ENCODE peak calls at places on chromosomes 2 and 18, in four cellular contexts. Y is activated CD4-positive, CD25-positive, alpha-beta regulatory T cell; C is amygdala; F is Panc1. P is an unnamed sample.

GRCh38 chr18:23154021-23154420 is 18.7 kb downstream of the CABLES1 start:
- DNase-seq in C (no peak), Y (no peak), F (no peak), P (no peak)

GRCh38 chr2:112482309-112483046 is 522 bp downstream of the TTL start:
- DNase-seq in C (no peak), F (no peak), Y (peak), P (peak)

GRCh38 chr2:169664600-169664977 is 29.6 kb downstream of the CFAP210 start:
- DNase-seq in F (no peak), C (no peak), Y (no peak), P (no peak)

GRCh38 chr2:149094217-149095015 is 55.9 kb downstream of the LYPD6B start:
- DNase-seq in F (no peak), C (no peak), Y (no peak), P (no peak)

GRCh38 chr2:109052922-109053321 is 63.9 kb upstream of the EDAR start:
- DNase-seq in C (no peak), Y (no peak), F (no peak), P (no peak)

GRCh38 chr2:223050900-223051299 is 1.1 kb upstream of the KCNE4 start:
- DNase-seq in C (no peak), F (no peak), Y (no peak), P (peak)

GRCh38 chr2:231146656-231147055 is 21.8 kb upstream of the HTR2B start:
- DNase-seq in F (no peak), Y (no peak), C (no peak), P (no peak)

GRCh38 chr2:102056079-102056581 is 64.4 kb downstream of the IL1R2 start:
- DNase-seq in Y (no peak), C (no peak), F (no peak), P (no peak)

GRCh38 chr2:180656455-180656847 is 324.0 kb upstream of the UBE2E3 start:
- DNase-seq in C (no peak), Y (no peak), F (peak), P (no peak)

GRCh38 chr2:216142540-216142939 is 33.4 kb downstream of the XRCC5 start:
- DNase-seq in C (no peak), Y (no peak), F (no peak), P (no peak)

GRCh38 chr2:175170679-175171304 is 2.8 kb upstream of the ATF2 start:
- DNase-seq in F (no peak), C (no peak), Y (no peak), P (no peak)

GRCh38 chr2:217418090-217418489 is 558.2 kb upstream of the TNP1 start:
- DNase-seq in C (no peak), Y (no peak), F (no peak), P (no peak)

GRCh38 chr2:133097666-133098065 is 427.7 kb upstream of the LYPD1 start:
- DNase-seq in C (no peak), Y (no peak), F (no peak), P (no peak)

GRCh38 chr2:168694876-168695275 is 107.6 kb upstream of the NOSTRIN start:
- DNase-seq in Y (no peak), C (no peak), F (no peak), P (no peak)

GRCh38 chr18:79445740-79446566 is 50.2 kb downstream of the NFATC1 start:
- DNase-seq in Y (no peak), C (no peak), F (no peak), P (no peak)

GRCh38 chr2:6915399-6915798 is 1.8 kb upstream of the RNF144A start:
- DNase-seq in F (no peak), Y (no peak), C (no peak), P (no peak)

GRCh38 chr2:24822049-24822706 is 29.0 kb downstream of the CENPO start:
- DNase-seq in C (no peak), Y (no peak), F (no peak), P (no peak)

GRCh38 chr2:216691210-216691741 is 4.1 kb downstream of the IGFBP5 start:
- DNase-seq in Y (no peak), C (peak), F (no peak), P (peak)

GRCh38 chr2:189210250-189211075 is 30.9 kb upstream of the COL5A2 start:
- DNase-seq in Y (no peak), C (no peak), F (no peak), P (peak)

GRCh38 chr2:33433279-33434235 is 42.9 kb upstream of the RASGRP3 start:
- DNase-seq in C (no peak), F (no peak), Y (no peak), P (no peak)

GRCh38 chr2:231929961-231930600 is 3.9 kb upstream of the NPPC start:
- DNase-seq in Y (no peak), F (no peak), C (no peak), P (peak)